ENCODE peak calls at places on chromosomes 4 and X, in nine cellular contexts. Y, W, Z, C, M, L, Q, N and R are unnamed samples.
A peak's percentile ranks its signal among the peaks of the same experiment; 100 is the strongest.

GRCh38 chr4:4990857-4991540 is 28.3 kb downstream of the CYTL1 start:
- DNase-seq in Y (peak; percentile 89), W (peak; percentile 61), Z (no peak), C (peak; percentile 23), M (peak; percentile 64), L (peak; percentile 60), Q (peak; percentile 67), N (peak; percentile 71), R (peak; percentile 72)

GRCh38 chr4:84920591-84920990 is 45.9 kb downstream of the WDFY3 start:
- DNase-seq in Y (no peak), W (peak; percentile 64), Z (no peak), C (peak; percentile 54), M (peak; percentile 21), L (no peak), Q (no peak), N (no peak), R (no peak)

GRCh38 chr4:121696140-121696640 is 590 bp downstream of the ANXA5 start:
- DNase-seq in Y (peak; percentile 84), W (peak; percentile 87), Z (peak; percentile 59), C (peak; percentile 82), M (peak; percentile 59), L (peak; percentile 76), Q (peak; percentile 77), N (peak; percentile 75), R (peak; percentile 13)

GRCh38 chrX:110420771-110421498 is 62.3 kb downstream of the RTL9 start:
- DNase-seq in Y (no peak), W (peak; percentile 12), Z (peak; percentile 23), C (no peak), M (no peak), L (no peak), Q (no peak), N (no peak), R (no peak)

GRCh38 chrX:111322231-111322855 is 52.1 kb upstream of the CAPN6 start:
- DNase-seq in Y (no peak), W (peak; percentile 1), Z (no peak), C (no peak), M (no peak), L (no peak), Q (no peak), N (no peak), R (no peak)

GRCh38 chrX:40065291-40066046 is 32.3 kb downstream of the BCOR start:
- DNase-seq in Y (no peak), W (no peak), Z (no peak), C (no peak), M (no peak), L (no peak), Q (no peak), N (no peak), R (no peak)

GRCh38 chr4:85496933-85497332 is 22.0 kb downstream of the ARHGAP24 start:
- DNase-seq in Y (no peak), W (peak; percentile 66), Z (no peak), C (peak; percentile 64), M (no peak), L (no peak), Q (no peak), N (no peak), R (no peak)

GRCh38 chr4:61299316-61299715 is 99.2 kb downstream of the ADGRL3 start:
- DNase-seq in Y (no peak), W (no peak), Z (no peak), C (no peak), M (no peak), L (no peak), Q (no peak), N (no peak), R (no peak)

GRCh38 chr4:20317424-20317985 is 65.8 kb downstream of the SLIT2 start:
- DNase-seq in Y (no peak), W (no peak), Z (peak; percentile 39), C (no peak), M (no peak), L (no peak), Q (no peak), N (no peak), R (no peak)

GRCh38 chr4:85756938-85757337 is 282.0 kb downstream of the ARHGAP24 start:
- DNase-seq in Y (no peak), W (peak; percentile 75), Z (no peak), C (no peak), M (peak; percentile 48), L (no peak), Q (no peak), N (no peak), R (peak; percentile 49)

GRCh38 chr4:94410678-94411206 is 41.0 kb upstream of the PDLIM5 start:
- DNase-seq in Y (peak; percentile 54), W (peak; percentile 50), Z (no peak), C (no peak), M (peak; percentile 89), L (peak; percentile 10), Q (no peak), N (peak; percentile 34), R (peak; percentile 50)

GRCh38 chrX:17656035-17656418 is 81.3 kb upstream of the SCML1 start:
- DNase-seq in Y (peak; percentile 45), W (no peak), Z (no peak), C (no peak), M (no peak), L (no peak), Q (no peak), N (no peak), R (no peak)

DNA sequence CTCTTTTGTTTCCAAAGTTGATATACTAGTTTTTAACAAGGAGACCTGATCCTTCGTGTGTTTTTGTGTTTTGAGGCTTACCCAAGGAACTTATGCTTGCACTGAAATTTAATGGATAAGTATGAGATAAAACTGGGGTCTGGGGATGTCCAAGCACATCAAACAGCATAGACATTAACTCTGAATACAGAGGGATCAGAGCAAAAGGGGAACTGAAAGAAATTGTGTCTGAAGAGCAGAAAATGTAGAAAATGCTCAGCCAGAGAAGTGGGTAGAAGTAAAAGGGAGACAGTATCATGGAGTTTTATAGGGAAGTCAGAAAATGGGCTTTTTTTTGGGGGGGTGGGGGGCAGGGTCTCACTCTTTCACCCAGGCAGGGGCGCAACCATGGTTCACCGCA is 695.4 kb downstream of the ARAP2 start:
- DNase-seq in Y (no peak), W (no peak), Z (no peak), C (no peak), M (no peak), L (no peak), Q (no peak), N (no peak), R (no peak)
- TF ChIP-seq CTCF in Y (no peak), W (no peak), Z (no peak), C (no peak), M (no peak), L (no peak), Q (no peak), N (no peak), R (no peak)

DNA sequence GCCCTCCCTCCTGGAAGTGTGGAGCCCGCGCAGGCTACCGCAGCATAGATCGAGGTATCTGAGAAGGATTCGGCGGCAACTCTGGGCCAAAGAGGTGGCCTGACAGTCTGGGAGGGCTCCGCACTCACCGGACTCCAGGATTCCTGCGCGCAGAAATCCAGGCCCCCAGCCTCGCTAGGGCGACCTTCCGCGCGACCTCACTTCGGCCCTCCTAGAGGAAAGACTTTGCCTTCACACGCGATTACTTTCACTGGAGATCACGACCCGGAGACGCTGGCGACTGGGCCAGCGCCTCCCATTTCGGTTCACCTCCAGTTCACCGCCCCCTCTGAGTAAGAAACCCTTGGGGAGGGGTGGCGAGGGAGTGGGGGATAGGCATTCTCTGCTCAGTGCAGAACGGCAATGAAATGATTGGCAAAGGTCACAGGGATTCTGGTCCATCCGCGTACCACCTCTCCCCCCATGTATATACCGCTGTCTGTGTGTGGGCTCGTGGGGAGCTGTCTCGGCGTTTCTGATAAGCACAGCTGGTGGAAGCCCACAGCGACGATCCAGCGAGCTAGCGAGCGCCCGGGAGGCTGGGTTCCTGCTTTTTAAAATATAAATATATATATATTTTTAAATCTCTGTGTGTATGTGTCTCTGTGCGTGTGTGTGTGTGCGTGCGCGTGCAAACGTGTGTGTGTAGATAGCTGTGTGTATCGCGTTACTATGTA is 2.5 kb downstream of the POU3F4 start:
- DNase-seq in Y (no peak), W (no peak), Z (no peak), C (no peak), M (no peak), L (no peak), Q (no peak), N (no peak), R (no peak)
- H3K4me3 ChIP-seq in Y (no peak overlapping the region), W (no peak overlapping the region), Z (no peak overlapping the region), C (no peak overlapping the region), M (no peak overlapping the region), L (no peak overlapping the region), Q (no peak overlapping the region), N (no peak overlapping the region), R (no peak overlapping the region)

GRCh38 chr4:141459020-141459419 is 177.4 kb upstream of the IL15 start:
- DNase-seq in Y (no peak), W (no peak), Z (no peak), C (no peak), M (no peak), L (no peak), Q (no peak), N (no peak), R (no peak)

GRCh38 chr4:141462361-141462760 is 174.0 kb upstream of the IL15 start:
- DNase-seq in Y (no peak), W (no peak), Z (no peak), C (peak; percentile 56), M (no peak), L (no peak), Q (no peak), N (no peak), R (no peak)

GRCh38 chr4:141455651-141456050 is 180.7 kb upstream of the IL15 start:
- DNase-seq in Y (no peak), W (peak; percentile 46), Z (no peak), C (peak; percentile 85), M (peak; percentile 20), L (no peak), Q (no peak), N (no peak), R (no peak)

GRCh38 chr4:141457653-141458052 is 178.7 kb upstream of the IL15 start:
- DNase-seq in Y (no peak), W (no peak), Z (no peak), C (no peak), M (no peak), L (no peak), Q (no peak), N (no peak), R (no peak)

DNA sequence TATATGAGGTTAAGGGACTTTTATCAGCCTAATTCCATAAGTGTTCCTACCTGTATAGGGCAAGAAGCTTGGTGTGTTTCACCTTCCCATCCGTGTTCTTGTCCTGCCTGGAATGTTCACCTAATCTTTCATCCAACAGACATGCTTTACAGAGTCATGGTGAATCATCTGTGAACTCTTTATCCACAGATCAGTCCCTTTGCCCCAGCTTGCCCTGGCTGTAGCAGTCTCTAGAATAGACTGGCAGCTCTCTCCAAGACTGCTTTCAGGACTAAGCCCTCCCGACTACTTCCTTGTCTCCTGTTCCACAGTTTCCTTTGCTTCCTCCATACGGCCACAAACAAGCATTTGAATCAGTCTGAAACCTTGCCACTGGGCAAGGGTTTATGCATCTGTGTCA is 177.9 kb upstream of the IL15 start:
- DNase-seq in Y (no peak), W (no peak), Z (no peak), C (peak; percentile 88), M (peak; percentile 29), L (no peak), Q (no peak), N (no peak), R (peak; percentile 47)
- TF ChIP-seq CTCF in Y (no peak), W (no peak), Z (no peak), C (no peak), M (no peak), L (no peak), Q (no peak), N (no peak), R (no peak)

DNA sequence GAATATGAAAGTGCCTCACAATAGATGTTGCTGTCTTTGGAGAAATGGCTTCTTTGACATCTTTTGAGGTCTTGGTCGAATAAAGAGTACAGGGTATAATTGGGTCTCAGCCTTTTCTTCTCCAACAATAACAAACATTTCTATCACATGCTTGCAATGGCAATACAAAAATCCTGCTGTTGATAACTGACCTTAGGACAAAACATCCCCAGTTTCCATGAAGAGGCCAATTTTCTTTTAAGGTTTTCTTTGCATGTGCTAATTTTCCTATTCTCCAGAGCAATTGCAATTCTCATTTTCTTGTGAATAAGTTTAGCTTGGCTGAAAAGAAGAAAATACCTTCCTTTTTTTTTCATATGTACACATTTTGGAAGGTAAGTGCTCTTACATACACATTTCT is 130.7 kb upstream of the RPS6KA6 start:
- DNase-seq in Y (no peak), W (no peak), Z (no peak), C (no peak), M (no peak), L (no peak), Q (no peak), N (no peak), R (no peak)
- H3K4me3 ChIP-seq in Y (no peak overlapping the region), W (no peak overlapping the region), Z (no peak overlapping the region), C (no peak overlapping the region), M (no peak overlapping the region), L (no peak overlapping the region), Q (no peak overlapping the region), N (no peak overlapping the region), R (no peak overlapping the region)